ENCODE peak calls at places on chromosomes 5 and 9, in ten cellular contexts. One of them, this sample, is unnamed.

GRCh38 chr9:96492993-96493531 is 43.1 kb downstream of the HABP4 start:
- DNase-seq in transverse colon: no peak
- DNase-seq in adrenal gland: no peak
- DNase-seq in body of pancreas: no peak
- DNase-seq in effector memory CD4-positive, alpha-beta T cell: no peak
- DNase-seq in astrocyte: no peak
- DNase-seq in lung: no peak
- DNase-seq in BE2C: no peak
- DNase-seq in uterus: no peak
- DNase-seq in endodermal cell: no peak
- DNase-seq in this sample: no peak

GRCh38 chr5:62538017-62538942 is 40.3 kb upstream of the LRRC70 start:
- DNase-seq in transverse colon: no peak
- DNase-seq in adrenal gland: no peak
- DNase-seq in body of pancreas: no peak
- DNase-seq in effector memory CD4-positive, alpha-beta T cell: no peak
- DNase-seq in astrocyte: peak; percentile 72
- DNase-seq in lung: no peak
- DNase-seq in BE2C: no peak
- DNase-seq in uterus: no peak
- DNase-seq in endodermal cell: no peak
- DNase-seq in this sample: no peak

GRCh38 chr9:81470864-81471263 is 218.5 kb downstream of the TLE1 start:
- DNase-seq in transverse colon: no peak
- DNase-seq in adrenal gland: no peak
- DNase-seq in body of pancreas: no peak
- DNase-seq in effector memory CD4-positive, alpha-beta T cell: no peak
- DNase-seq in astrocyte: no peak
- DNase-seq in lung: no peak
- DNase-seq in BE2C: peak; percentile 17
- DNase-seq in uterus: no peak
- DNase-seq in endodermal cell: no peak
- DNase-seq in this sample: no peak

GRCh38 chr5:71976449-71976848 is 130.8 kb upstream of the MAP1B start:
- DNase-seq in transverse colon: no peak
- DNase-seq in adrenal gland: no peak
- DNase-seq in body of pancreas: no peak
- DNase-seq in effector memory CD4-positive, alpha-beta T cell: no peak
- DNase-seq in astrocyte: no peak
- DNase-seq in lung: no peak
- DNase-seq in BE2C: no peak
- DNase-seq in uterus: no peak
- DNase-seq in endodermal cell: no peak
- DNase-seq in this sample: no peak

GRCh38 chr5:151126199-151126645 is 31.4 kb downstream of the ANXA6 start:
- DNase-seq in transverse colon: peak; percentile 77
- DNase-seq in adrenal gland: peak; percentile 79
- DNase-seq in body of pancreas: peak; percentile 71
- DNase-seq in effector memory CD4-positive, alpha-beta T cell: peak; percentile 58
- DNase-seq in astrocyte: peak; percentile 35
- DNase-seq in lung: peak; percentile 81
- DNase-seq in BE2C: peak; percentile 71
- DNase-seq in uterus: peak; percentile 69
- DNase-seq in endodermal cell: peak; percentile 92
- DNase-seq in this sample: peak; percentile 74

GRCh38 chr5:178325311-178326053 is 92.9 kb upstream of the PHYKPL start:
- DNase-seq in transverse colon: no peak
- DNase-seq in adrenal gland: no peak
- DNase-seq in body of pancreas: no peak
- DNase-seq in effector memory CD4-positive, alpha-beta T cell: no peak
- DNase-seq in astrocyte: no peak
- DNase-seq in lung: no peak
- DNase-seq in BE2C: no peak
- DNase-seq in uterus: no peak
- DNase-seq in endodermal cell: no peak
- DNase-seq in this sample: no peak

GRCh38 chr5:14036514-14036913 is 92.0 kb upstream of the DNAH5 start:
- DNase-seq in transverse colon: no peak
- DNase-seq in adrenal gland: no peak
- DNase-seq in body of pancreas: no peak
- DNase-seq in effector memory CD4-positive, alpha-beta T cell: no peak
- DNase-seq in astrocyte: peak; percentile 63
- DNase-seq in lung: no peak
- DNase-seq in BE2C: no peak
- DNase-seq in uterus: no peak
- DNase-seq in endodermal cell: peak; percentile 70
- DNase-seq in this sample: no peak

GRCh38 chr5:68964679-68965078 is 129.1 kb upstream of the SLC30A5 start:
- DNase-seq in transverse colon: no peak
- DNase-seq in adrenal gland: no peak
- DNase-seq in body of pancreas: no peak
- DNase-seq in effector memory CD4-positive, alpha-beta T cell: no peak
- DNase-seq in astrocyte: no peak
- DNase-seq in lung: no peak
- DNase-seq in BE2C: no peak
- DNase-seq in uterus: no peak
- DNase-seq in endodermal cell: no peak
- DNase-seq in this sample: no peak

GRCh38 chr5:51414516-51414915 is 31.3 kb downstream of the ISL1 start:
- DNase-seq in transverse colon: no peak
- DNase-seq in adrenal gland: no peak
- DNase-seq in body of pancreas: no peak
- DNase-seq in effector memory CD4-positive, alpha-beta T cell: no peak
- DNase-seq in astrocyte: no peak
- DNase-seq in lung: no peak
- DNase-seq in BE2C: no peak
- DNase-seq in uterus: no peak
- DNase-seq in endodermal cell: no peak
- DNase-seq in this sample: no peak

GRCh38 chr5:51411917-51412316 is 28.7 kb downstream of the ISL1 start:
- DNase-seq in transverse colon: no peak
- DNase-seq in adrenal gland: no peak
- DNase-seq in body of pancreas: no peak
- DNase-seq in effector memory CD4-positive, alpha-beta T cell: no peak
- DNase-seq in astrocyte: no peak
- DNase-seq in lung: no peak
- DNase-seq in BE2C: peak; percentile 79
- DNase-seq in uterus: no peak
- DNase-seq in endodermal cell: no peak
- DNase-seq in this sample: no peak

DNA sequence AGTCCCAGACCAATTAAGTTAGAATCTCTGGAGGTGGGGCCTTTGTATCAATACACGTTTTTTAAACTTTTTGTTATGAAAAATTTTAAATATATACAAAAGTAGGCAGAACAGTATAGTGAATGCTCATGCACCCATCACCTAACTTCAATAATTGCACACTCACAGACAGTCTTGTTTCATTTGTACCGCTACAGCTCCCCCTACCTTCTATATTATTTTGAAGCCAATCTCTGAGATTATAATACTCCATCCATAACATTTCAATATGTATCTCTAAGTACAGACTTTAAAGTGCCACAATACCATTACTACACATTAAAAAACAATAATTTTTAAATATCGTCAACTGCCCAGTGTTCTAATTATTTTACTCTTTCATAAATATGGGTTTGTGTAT is 32.9 kb downstream of the ISL1 start:
- DNase-seq in transverse colon: no peak
- DNase-seq in adrenal gland: no peak
- DNase-seq in body of pancreas: no peak
- DNase-seq in effector memory CD4-positive, alpha-beta T cell: no peak
- DNase-seq in astrocyte: no peak
- DNase-seq in lung: no peak
- DNase-seq in BE2C: no peak
- DNase-seq in uterus: no peak
- DNase-seq in endodermal cell: no peak
- DNase-seq in this sample: no peak
- H3K4me1 ChIP-seq in transverse colon: no peaks in the 10 kb centered on the region
- H3K4me1 ChIP-seq in adrenal gland: no peaks in the 10 kb centered on the region
- H3K4me1 ChIP-seq in body of pancreas: no peaks in the 10 kb centered on the region
- H3K4me1 ChIP-seq in effector memory CD4-positive, alpha-beta T cell: no peaks in the 10 kb centered on the region
- H3K4me1 ChIP-seq in astrocyte: no peaks in the 10 kb centered on the region
- H3K4me1 ChIP-seq in lung: no peaks in the 10 kb centered on the region
- H3K4me1 ChIP-seq in BE2C: peaks cover 40% of the 10 kb centered on the region
- H3K4me1 ChIP-seq in uterus: no peaks in the 10 kb centered on the region
- H3K4me1 ChIP-seq in endodermal cell: no peaks in the 10 kb centered on the region
- H3K4me1 ChIP-seq in this sample: no peaks in the 10 kb centered on the region

GRCh38 chr5:2330325-2330724 is 421.2 kb downstream of the IRX2 start:
- DNase-seq in transverse colon: no peak
- DNase-seq in adrenal gland: no peak
- DNase-seq in body of pancreas: no peak
- DNase-seq in effector memory CD4-positive, alpha-beta T cell: no peak
- DNase-seq in astrocyte: no peak
- DNase-seq in lung: no peak
- DNase-seq in BE2C: no peak
- DNase-seq in uterus: no peak
- DNase-seq in endodermal cell: no peak
- DNase-seq in this sample: no peak

GRCh38 chr5:2329741-2330140 is 421.7 kb downstream of the IRX2 start:
- DNase-seq in transverse colon: no peak
- DNase-seq in adrenal gland: no peak
- DNase-seq in body of pancreas: no peak
- DNase-seq in effector memory CD4-positive, alpha-beta T cell: no peak
- DNase-seq in astrocyte: no peak
- DNase-seq in lung: no peak
- DNase-seq in BE2C: no peak
- DNase-seq in uterus: no peak
- DNase-seq in endodermal cell: no peak
- DNase-seq in this sample: no peak

GRCh38 chr5:2332521-2332920 is 419.0 kb downstream of the IRX2 start:
- DNase-seq in transverse colon: no peak
- DNase-seq in adrenal gland: no peak
- DNase-seq in body of pancreas: no peak
- DNase-seq in effector memory CD4-positive, alpha-beta T cell: no peak
- DNase-seq in astrocyte: no peak
- DNase-seq in lung: no peak
- DNase-seq in BE2C: no peak
- DNase-seq in uterus: no peak
- DNase-seq in endodermal cell: no peak
- DNase-seq in this sample: no peak

GRCh38 chr5:2334686-2335085 is 416.8 kb downstream of the IRX2 start:
- DNase-seq in transverse colon: no peak
- DNase-seq in adrenal gland: no peak
- DNase-seq in body of pancreas: no peak
- DNase-seq in effector memory CD4-positive, alpha-beta T cell: no peak
- DNase-seq in astrocyte: no peak
- DNase-seq in lung: no peak
- DNase-seq in BE2C: no peak
- DNase-seq in uterus: no peak
- DNase-seq in endodermal cell: no peak
- DNase-seq in this sample: no peak

DNA sequence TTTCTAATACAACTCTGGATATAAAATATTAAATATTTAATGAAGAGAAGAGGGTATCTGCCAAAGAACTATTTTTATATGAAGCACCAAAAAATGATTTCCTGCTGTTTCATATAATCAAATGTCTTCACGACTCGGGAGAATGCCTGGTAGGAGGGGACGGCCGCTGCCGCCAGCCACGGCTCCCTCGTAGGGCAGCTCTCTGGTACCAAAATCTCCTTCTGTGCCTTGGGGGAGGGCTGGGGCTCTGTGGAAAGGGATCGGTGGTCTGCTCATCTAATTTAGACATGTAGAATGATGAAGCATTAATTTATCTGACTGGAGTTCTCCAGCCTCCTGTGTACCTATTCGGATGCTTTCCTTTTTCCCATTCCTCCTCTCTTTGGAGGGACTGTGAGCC is 420.7 kb downstream of the IRX2 start:
- DNase-seq in transverse colon: no peak
- DNase-seq in adrenal gland: no peak
- DNase-seq in body of pancreas: no peak
- DNase-seq in effector memory CD4-positive, alpha-beta T cell: no peak
- DNase-seq in astrocyte: no peak
- DNase-seq in lung: no peak
- DNase-seq in BE2C: no peak
- DNase-seq in uterus: no peak
- DNase-seq in endodermal cell: no peak
- DNase-seq in this sample: no peak
- H3K4me3 ChIP-seq in transverse colon: no peak overlapping the region
- H3K4me3 ChIP-seq in adrenal gland: no peak overlapping the region
- H3K4me3 ChIP-seq in body of pancreas: no peak overlapping the region
- H3K4me3 ChIP-seq in effector memory CD4-positive, alpha-beta T cell: no peak overlapping the region
- H3K4me3 ChIP-seq in astrocyte: no peak overlapping the region
- H3K4me3 ChIP-seq in lung: no peak overlapping the region
- H3K4me3 ChIP-seq in BE2C: no peak overlapping the region
- H3K4me3 ChIP-seq in uterus: no peak overlapping the region
- H3K4me3 ChIP-seq in endodermal cell: no peak overlapping the region
- H3K4me3 ChIP-seq in this sample: no peak overlapping the region

GRCh38 chr9:137171149-137172063 is at the start of gene TMEM210:
- DNase-seq in transverse colon: no peak
- DNase-seq in adrenal gland: no peak
- DNase-seq in body of pancreas: no peak
- DNase-seq in effector memory CD4-positive, alpha-beta T cell: no peak
- DNase-seq in astrocyte: no peak
- DNase-seq in lung: no peak
- DNase-seq in BE2C: no peak
- DNase-seq in uterus: no peak
- DNase-seq in endodermal cell: no peak
- DNase-seq in this sample: no peak

GRCh38 chr9:137170486-137171148 is 766 bp upstream of the LRRC26 start:
- DNase-seq in transverse colon: no peak
- DNase-seq in adrenal gland: no peak
- DNase-seq in body of pancreas: no peak
- DNase-seq in effector memory CD4-positive, alpha-beta T cell: no peak
- DNase-seq in astrocyte: no peak
- DNase-seq in lung: no peak
- DNase-seq in BE2C: no peak
- DNase-seq in uterus: no peak
- DNase-seq in endodermal cell: no peak
- DNase-seq in this sample: no peak

GRCh38 chr9:137168575-137168906 is 1.3 kb downstream of the LRRC26 start:
- DNase-seq in transverse colon: no peak
- DNase-seq in adrenal gland: no peak
- DNase-seq in body of pancreas: no peak
- DNase-seq in effector memory CD4-positive, alpha-beta T cell: no peak
- DNase-seq in astrocyte: no peak
- DNase-seq in lung: no peak
- DNase-seq in BE2C: no peak
- DNase-seq in uterus: no peak
- DNase-seq in endodermal cell: peak; percentile 67
- DNase-seq in this sample: no peak

GRCh38 chr9:137168907-137169763 is 716 bp downstream of the LRRC26 start:
- DNase-seq in transverse colon: peak; percentile 41
- DNase-seq in adrenal gland: no peak
- DNase-seq in body of pancreas: peak; percentile 68
- DNase-seq in effector memory CD4-positive, alpha-beta T cell: no peak
- DNase-seq in astrocyte: peak; percentile 12
- DNase-seq in lung: no peak
- DNase-seq in BE2C: peak; percentile 80
- DNase-seq in uterus: no peak
- DNase-seq in endodermal cell: peak; percentile 92
- DNase-seq in this sample: no peak

DNA sequence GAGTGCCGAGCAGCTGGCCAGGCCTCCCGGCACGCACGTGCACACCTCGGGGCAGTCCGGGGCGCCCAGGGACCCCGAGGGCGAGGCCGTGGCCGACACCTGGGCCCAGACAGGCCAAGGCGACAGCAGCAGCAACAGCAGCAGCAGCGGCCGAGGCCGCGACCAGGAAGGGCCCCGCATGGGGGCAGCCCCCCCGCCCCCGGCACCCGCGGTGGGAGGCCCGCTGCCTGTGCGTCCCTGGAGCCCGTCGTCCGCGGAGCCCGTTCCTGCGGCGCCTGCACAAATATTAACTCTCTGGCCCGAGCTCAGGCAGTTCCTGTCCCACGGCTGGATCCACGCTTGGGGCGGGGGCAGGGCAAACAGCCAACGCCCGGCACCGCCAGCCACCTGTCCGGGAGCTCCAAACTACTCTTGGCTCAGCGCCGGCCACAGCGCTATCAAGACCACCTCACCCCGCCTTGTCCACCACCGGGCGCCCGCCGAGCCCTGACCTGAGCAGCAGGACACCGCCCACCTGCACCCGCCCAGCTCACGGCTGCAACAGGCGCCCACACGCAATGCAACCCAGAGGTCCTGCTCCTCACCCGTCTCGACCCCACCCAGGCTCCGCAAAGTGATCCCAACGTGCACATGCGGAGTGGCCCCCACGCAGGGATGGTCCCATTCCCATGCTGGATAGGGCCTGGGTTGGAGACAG is at the start of gene LRRC26:
- DNase-seq in transverse colon: peak; percentile 52
- DNase-seq in adrenal gland: no peak
- DNase-seq in body of pancreas: no peak
- DNase-seq in effector memory CD4-positive, alpha-beta T cell: no peak
- DNase-seq in astrocyte: no peak
- DNase-seq in lung: no peak
- DNase-seq in BE2C: no peak
- DNase-seq in uterus: no peak
- DNase-seq in endodermal cell: no peak
- DNase-seq in this sample: no peak
- H3K27me3 ChIP-seq in transverse colon: peaks cover 96% of the 10 kb centered on the region
- H3K27me3 ChIP-seq in adrenal gland: peaks cover 72% of the 10 kb centered on the region
- H3K27me3 ChIP-seq in body of pancreas: peaks cover 2% of the 10 kb centered on the region
- H3K27me3 ChIP-seq in effector memory CD4-positive, alpha-beta T cell: peaks cover 64% of the 10 kb centered on the region
- H3K27me3 ChIP-seq in astrocyte: peaks cover 31% of the 10 kb centered on the region
- H3K27me3 ChIP-seq in lung: peaks cover 9% of the 10 kb centered on the region
- H3K27me3 ChIP-seq in BE2C: peaks cover 58% of the 10 kb centered on the region
- H3K27me3 ChIP-seq in uterus: peaks cover 28% of the 10 kb centered on the region
- H3K27me3 ChIP-seq in endodermal cell: peaks cover 95% of the 10 kb centered on the region
- H3K27me3 ChIP-seq in this sample: peaks cover 67% of the 10 kb centered on the region

DNA sequence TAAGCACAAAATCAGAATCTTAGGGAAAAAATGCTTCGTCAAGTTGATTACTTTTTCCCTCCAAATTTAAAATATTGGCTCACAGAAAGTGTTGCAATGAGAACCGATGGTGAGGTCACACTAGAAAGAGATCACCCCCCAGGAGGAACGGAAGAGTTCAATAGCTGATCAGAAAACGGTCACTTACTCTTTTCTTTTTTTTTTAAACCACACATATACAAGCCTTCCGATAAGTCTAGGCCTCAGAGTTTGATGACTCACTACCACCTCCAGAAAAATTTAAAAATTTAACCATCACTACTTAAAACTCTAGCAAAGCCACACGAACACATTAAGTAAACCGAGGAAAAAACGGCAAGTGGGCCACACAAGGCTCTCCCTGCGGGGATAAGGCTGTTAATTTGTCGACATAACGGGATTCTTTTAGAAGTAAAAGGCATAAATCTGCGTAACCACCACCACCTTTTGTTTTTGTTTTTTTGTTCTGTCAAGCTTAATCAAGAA is 1.2 kb downstream of the SURF4 start:
- DNase-seq in transverse colon: no peak
- DNase-seq in adrenal gland: no peak
- DNase-seq in body of pancreas: no peak
- DNase-seq in effector memory CD4-positive, alpha-beta T cell: no peak
- DNase-seq in astrocyte: peak; percentile 75
- DNase-seq in lung: no peak
- DNase-seq in BE2C: no peak
- DNase-seq in uterus: no peak
- DNase-seq in endodermal cell: no peak
- DNase-seq in this sample: peak; percentile 50
- H3K4me1 ChIP-seq in transverse colon: peaks cover 48% of the 10 kb centered on the region
- H3K4me1 ChIP-seq in adrenal gland: peaks cover 50% of the 10 kb centered on the region
- H3K4me1 ChIP-seq in body of pancreas: peaks cover 60% of the 10 kb centered on the region
- H3K4me1 ChIP-seq in effector memory CD4-positive, alpha-beta T cell: peaks cover 53% of the 10 kb centered on the region
- H3K4me1 ChIP-seq in astrocyte: peaks cover 37% of the 10 kb centered on the region
- H3K4me1 ChIP-seq in lung: peaks cover 6% of the 10 kb centered on the region
- H3K4me1 ChIP-seq in BE2C: peaks cover 7% of the 10 kb centered on the region
- H3K4me1 ChIP-seq in uterus: peaks cover 33% of the 10 kb centered on the region
- H3K4me1 ChIP-seq in endodermal cell: peaks cover 18% of the 10 kb centered on the region
- H3K4me1 ChIP-seq in this sample: peaks cover 8% of the 10 kb centered on the region

This sample was measured in SJSA1.